ENCODE peak calls at places on chromosomes 11 and 22, in five cellular contexts. R is amniotic stem cell, M is brain microvascular endothelial cell, G is substantia nigra, N is memory B cell. D is an unnamed sample.

GRCh38 chr11:58513747-58514367 is 6.0 kb upstream of the OR5B21 start:
- DNase-seq in M (peak; percentile 65), N (no peak), R (peak; percentile 58), G (peak; percentile 33), D (peak; percentile 7)

GRCh38 chr11:91947215-91947614 is 277.4 kb upstream of the FAT3 start:
- DNase-seq in N (no peak), R (no peak), M (peak; percentile 3), G (no peak), D (no peak)

GRCh38 chr11:13127161-13127560 is 118.0 kb downstream of the RASSF10 start:
- DNase-seq in M (no peak), G (no peak), N (no peak), R (no peak), D (no peak)

GRCh38 chr11:57463596-57464342 is 3.4 kb downstream of the RTN4RL2 start:
- DNase-seq in M (no peak), G (no peak), N (no peak), R (no peak), D (no peak)

GRCh38 chr11:76689313-76689712 is 18.8 kb upstream of the LRRC32 start:
- DNase-seq in M (no peak), N (no peak), G (no peak), R (no peak), D (no peak)

GRCh38 chr11:125102544-125102943 is 8.9 kb downstream of the TMEM218 start:
- DNase-seq in M (no peak), N (no peak), G (no peak), R (no peak), D (no peak)

GRCh38 chr22:49749227-49749626 is 78.4 kb downstream of the BRD1 start:
- DNase-seq in M (no peak), R (no peak), G (no peak), N (no peak), D (no peak)

GRCh38 chr22:17903564-17904295 is 120.6 kb downstream of the MICAL3 start:
- DNase-seq in R (no peak), N (no peak), M (no peak), G (peak; percentile 53), D (no peak)

GRCh38 chr11:124277809-124278208 is 21.6 kb downstream of the OR8G5 start:
- DNase-seq in G (no peak), M (no peak), N (no peak), R (no peak), D (no peak)

GRCh38 chr11:44894217-44894617 is 56.5 kb downstream of the TP53I11 start:
- DNase-seq in N (no peak), M (peak; percentile 16), G (peak; percentile 76), R (peak; percentile 23), D (peak; percentile 28)

GRCh38 chr22:50022171-50022819 is 9.7 kb upstream of the IL17REL start:
- DNase-seq in N (no peak), R (no peak), G (no peak), M (no peak), D (no peak)

GRCh38 chr11:31874631-31875191 is 63.6 kb upstream of the PAX6 start:
- DNase-seq in N (no peak), R (no peak), M (no peak), G (no peak), D (no peak)

GRCh38 chr11:64771861-64772260 is 6.5 kb downstream of the SF1 start:
- DNase-seq in R (no peak), N (peak; percentile 55), M (no peak), G (no peak), D (no peak)

GRCh38 chr11:115623021-115623451 is 118.8 kb upstream of the CADM1 start:
- DNase-seq in R (peak; percentile 79), G (no peak), M (peak; percentile 91), N (no peak), D (no peak)

GRCh38 chr11:45678962-45679361 is 13.5 kb upstream of the CHST1 start:
- DNase-seq in R (no peak), M (no peak), N (no peak), G (no peak), D (no peak)

GRCh38 chr11:3853935-3854659 is 1.4 kb upstream of the STIM1 start:
- DNase-seq in N (peak; percentile 81), R (no peak), M (no peak), G (peak; percentile 52), D (no peak)

GRCh38 chr11:73383249-73384126 is 7.3 kb downstream of the RELT start:
- DNase-seq in G (peak; percentile 72), N (no peak), M (no peak), R (no peak), D (no peak)

GRCh38 chr11:34682822-34683221 is 61.9 kb downstream of the EHF start:
- DNase-seq in R (no peak), M (no peak), N (no peak), G (no peak), D (no peak)

GRCh38 chr22:25176175-25176574 is 23.5 kb upstream of the CRYBB3 start:
- DNase-seq in N (no peak), M (no peak), G (no peak), R (no peak), D (no peak)

GRCh38 chr11:107951105-107951504 is 22.9 kb downstream of the RAB39A start:
- DNase-seq in M (no peak), G (no peak), N (no peak), R (no peak), D (no peak)

GRCh38 chr22:30219049-30219448 is 27.5 kb downstream of the LIF start:
- DNase-seq in N (no peak), M (no peak), G (no peak), R (no peak), D (no peak)

GRCh38 chr11:100752371-100753073 is 65.4 kb downstream of the ARHGAP42 start:
- DNase-seq in N (no peak), R (no peak), M (no peak), G (no peak), D (no peak)

GRCh38 chr11:132941024-132941646 is 591.2 kb downstream of the OPCML start:
- DNase-seq in R (peak; percentile 5), N (no peak), G (peak; percentile 35), M (peak; percentile 39), D (no peak)

GRCh38 chr11:72665911-72666472 is 8.2 kb downstream of the PDE2A start:
- DNase-seq in G (no peak), R (no peak), N (no peak), M (no peak), D (no peak)

GRCh38 chr11:133082851-133083488 is 449.3 kb downstream of the OPCML start:
- DNase-seq in R (no peak), N (no peak), G (peak; percentile 73), M (peak; percentile 6), D (peak; percentile 59)